ENCODE peak calls at places on chromosomes 5 and 9, in ten cellular contexts. L is cardiac muscle cell; I is effector memory CD4-positive, alpha-beta T cell; G is fibroblast of mammary gland; B is mesendoderm; E is psoas muscle; N is GM23248; K is IMR-90; C is fibroblast of lung; J is neural progenitor cell. F is an unnamed sample.

GRCh38 chr9:89550516-89550915 is 52.6 kb upstream of the SEMA4D start:
- DNase-seq in L (no peak), I (no peak), G (no peak), B (peak; percentile 32), E (no peak), N (no peak), K (no peak), C (no peak), J (no peak), F (no peak)

GRCh38 chr9:135343733-135344522 is 135.7 kb upstream of the PPP1R26 start:
- DNase-seq in L (peak; percentile 90), I (no peak), G (peak; percentile 19), B (peak; percentile 47), E (peak; percentile 84), N (peak; percentile 57), K (peak; percentile 5), C (peak; percentile 6), J (peak; percentile 90), F (peak; percentile 89)

GRCh38 chr9:68584110-68585033 is 43.7 kb upstream of the TMEM252 start:
- DNase-seq in L (peak; percentile 93), I (peak; percentile 59), G (peak; percentile 87), B (peak; percentile 89), E (peak; percentile 85), N (peak; percentile 91), K (peak; percentile 84), C (peak; percentile 92), J (peak; percentile 93), F (peak; percentile 89)

GRCh38 chr5:69300537-69301203 is 31.9 kb downstream of the CCDC125 start:
- DNase-seq in L (peak; percentile 4), I (no peak), G (no peak), B (peak; percentile 83), E (no peak), N (no peak), K (peak; percentile 4), C (no peak), J (no peak), F (no peak)

GRCh38 chr5:36607114-36607561 is 732 bp downstream of the SLC1A3 start:
- DNase-seq in L (peak; percentile 72), I (no peak), G (peak; percentile 62), B (peak; percentile 81), E (peak; percentile 63), N (peak; percentile 73), K (peak; percentile 30), C (peak; percentile 61), J (peak; percentile 72), F (no peak)

GRCh38 chr5:133321833-133322420 is 270.1 kb downstream of the HSPA4 start:
- DNase-seq in L (no peak), I (no peak), G (no peak), B (no peak), E (no peak), N (no peak), K (no peak), C (no peak), J (no peak), F (no peak)

GRCh38 chr9:4206718-4207117 is 93.2 kb downstream of the GLIS3 start:
- DNase-seq in L (no peak), I (no peak), G (no peak), B (no peak), E (no peak), N (no peak), K (no peak), C (peak; percentile 85), J (no peak), F (no peak)

GRCh38 chr9:89481161-89481915 is 16.6 kb downstream of the SEMA4D start:
- DNase-seq in L (no peak), I (no peak), G (no peak), B (no peak), E (no peak), N (no peak), K (no peak), C (no peak), J (no peak), F (no peak)

GRCh38 chr9:76560481-76560891 is 101.5 kb downstream of the GCNT1 start:
- DNase-seq in L (no peak), I (no peak), G (peak; percentile 71), B (no peak), E (no peak), N (peak; percentile 70), K (peak; percentile 75), C (peak; percentile 73), J (no peak), F (no peak)

GRCh38 chr9:105693435-105694275 is 686 bp upstream of the TMEM38B start:
- DNase-seq in L (no peak), I (no peak), G (no peak), B (peak; percentile 46), E (no peak), N (peak; percentile 32), K (peak; percentile 2), C (no peak), J (peak; percentile 33), F (no peak)
- H3K4me3 ChIP-seq in L (peak overlapping the region; percentile 89), I (peak overlapping the region; percentile 67), G (peak overlapping the region; percentile 63), B (no peak overlapping the region), E (peak overlapping the region; percentile 86), N (peak overlapping the region; percentile 76), K (peak overlapping the region; percentile 98), C (peak overlapping the region; percentile 83), J (peak overlapping the region; percentile 73), F (peak overlapping the region; percentile 74)

DNA sequence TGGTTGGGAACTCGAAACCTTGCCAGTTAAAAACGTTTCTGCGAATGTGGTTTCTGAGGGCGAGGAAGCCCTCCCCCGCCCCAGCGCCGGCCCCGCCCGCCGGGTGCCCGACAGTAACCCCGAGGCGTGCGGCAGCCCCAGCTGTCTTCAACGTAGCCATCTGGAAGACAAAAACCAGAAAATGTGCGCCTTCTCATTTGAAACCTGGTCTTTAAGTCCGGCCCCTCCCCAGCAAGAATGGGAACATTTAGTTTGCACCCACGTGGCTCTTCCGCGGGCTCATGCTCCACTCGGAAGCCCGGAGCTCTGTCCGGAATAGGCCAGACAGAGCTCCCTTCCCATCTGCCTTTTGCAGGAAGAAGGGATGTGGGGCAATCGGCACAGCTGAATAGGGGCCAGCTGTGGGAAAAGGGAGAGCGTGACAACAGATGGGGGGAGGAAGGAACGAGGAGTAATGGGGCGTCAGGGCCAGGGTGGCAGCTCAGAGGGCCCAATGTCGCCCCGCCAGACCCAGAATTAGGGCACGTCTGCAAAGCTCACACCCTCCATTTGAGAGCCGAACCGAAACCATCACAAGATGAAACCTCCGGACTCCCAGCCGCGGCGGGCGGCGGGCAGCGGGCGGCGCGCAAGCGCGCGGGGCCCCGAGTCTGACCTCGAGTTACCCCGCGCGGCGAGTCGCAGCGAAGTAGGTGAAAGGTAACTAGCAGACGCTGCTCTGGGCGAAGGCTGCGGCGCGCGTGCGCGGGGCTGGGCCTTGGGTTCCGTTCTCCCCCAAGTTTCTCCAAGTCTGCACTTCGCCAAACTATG is 63.4 kb upstream of the ABCA1 start:
- DNase-seq in L (peak; percentile 91), I (peak; percentile 81), G (peak; percentile 80), B (peak; percentile 90), E (peak; percentile 97), N (peak; percentile 94), K (peak; percentile 82), C (peak; percentile 87), J (peak; percentile 90), F (peak; percentile 96)
- H3K4me3 ChIP-seq in L (peak overlapping the region; percentile 32), I (peak overlapping the region; percentile 82), G (peak overlapping the region; percentile 66), B (peak overlapping the region; percentile 20), E (peak overlapping the region; percentile 76), N (peak overlapping the region; percentile 70), K (peak overlapping the region; percentile 65), C (peak overlapping the region; percentile 70), J (peak overlapping the region; percentile 53), F (peak overlapping the region; percentile 44)

GRCh38 chr9:93059097-93059959 is 827 bp downstream of the SUSD3 start:
- DNase-seq in L (no peak), I (no peak), G (no peak), B (no peak), E (no peak), N (no peak), K (no peak), C (no peak), J (no peak), F (no peak)
- H3K4me3 ChIP-seq in L (no peak overlapping the region), I (peak overlapping the region; percentile 66), G (peak overlapping the region; percentile 37), B (no peak overlapping the region), E (peak overlapping the region; percentile 66), N (no peak overlapping the region), K (peak overlapping the region; percentile 25), C (no peak overlapping the region), J (peak overlapping the region; percentile 57), F (peak overlapping the region; percentile 51)

GRCh38 chr9:17134843-17135577 is at the start of gene CNTLN:
- DNase-seq in L (peak; percentile 90), I (no peak), G (peak; percentile 90), B (peak; percentile 93), E (peak; percentile 97), N (peak; percentile 86), K (peak; percentile 85), C (peak; percentile 93), J (peak; percentile 89), F (peak; percentile 96)
- H3K4me3 ChIP-seq in L (peak within 1 kb of the TSS; percentile 87), I (peak within 1 kb of the TSS; percentile 5), G (peak within 1 kb of the TSS; percentile 93), B (peak within 1 kb of the TSS; percentile 70), E (peak within 1 kb of the TSS; percentile 91), N (peak within 1 kb of the TSS; percentile 91), K (peak within 1 kb of the TSS; percentile 86), C (peak within 1 kb of the TSS; percentile 89), J (peak within 1 kb of the TSS; percentile 58), F (peak within 1 kb of the TSS; percentile 78)

GRCh38 chr9:8745347-8745746 is 945.8 kb upstream of the DMAC1 start:
- DNase-seq in L (no peak), I (no peak), G (no peak), B (no peak), E (no peak), N (no peak), K (no peak), C (no peak), J (no peak), F (no peak)
- H3K4me3 ChIP-seq in L (no peak overlapping the region), I (no peak overlapping the region), G (no peak overlapping the region), B (no peak overlapping the region), E (no peak overlapping the region), N (no peak overlapping the region), K (no peak overlapping the region), C (no peak overlapping the region), J (no peak overlapping the region), F (no peak overlapping the region)

F was measured in aorta.